ENCODE peak calls at places on chromosome 12, in eight cellular contexts. One of them, this sample, is unnamed.

GRCh38 chr12:123599310-123599709 is 2.6 kb upstream of the DDX55 start:
- DNase-seq in brain microvascular endothelial cell: no peak
- DNase-seq in Peyer's patch: no peak
- DNase-seq in HFF-Myc: no peak
- DNase-seq in lower lobe of right lung: no peak
- DNase-seq in transverse colon: no peak
- DNase-seq in PC-9: no peak
- DNase-seq in fibroblast of lung: no peak
- DNase-seq in this sample: no peak

GRCh38 chr12:58247633-58248032 is 306.3 kb downstream of the ATP23 start:
- DNase-seq in brain microvascular endothelial cell: no peak
- DNase-seq in Peyer's patch: no peak
- DNase-seq in HFF-Myc: no peak
- DNase-seq in lower lobe of right lung: no peak
- DNase-seq in transverse colon: no peak
- DNase-seq in PC-9: peak; percentile 2
- DNase-seq in fibroblast of lung: no peak
- DNase-seq in this sample: no peak

GRCh38 chr12:115866909-115867525 is 410.5 kb downstream of the MED13L start:
- DNase-seq in brain microvascular endothelial cell: no peak
- DNase-seq in Peyer's patch: no peak
- DNase-seq in HFF-Myc: no peak
- DNase-seq in lower lobe of right lung: no peak
- DNase-seq in transverse colon: peak; percentile 17
- DNase-seq in PC-9: peak; percentile 4
- DNase-seq in fibroblast of lung: no peak
- DNase-seq in this sample: no peak

GRCh38 chr12:62698701-62699101 is 232.1 kb downstream of the MON2 start:
- DNase-seq in brain microvascular endothelial cell: peak; percentile 53
- DNase-seq in Peyer's patch: no peak
- DNase-seq in HFF-Myc: no peak
- DNase-seq in lower lobe of right lung: no peak
- DNase-seq in transverse colon: no peak
- DNase-seq in PC-9: no peak
- DNase-seq in fibroblast of lung: peak; percentile 54
- DNase-seq in this sample: peak; percentile 85

GRCh38 chr12:14138495-14138894 is 157.1 kb upstream of the GRIN2B start:
- DNase-seq in brain microvascular endothelial cell: no peak
- DNase-seq in Peyer's patch: no peak
- DNase-seq in HFF-Myc: no peak
- DNase-seq in lower lobe of right lung: no peak
- DNase-seq in transverse colon: no peak
- DNase-seq in PC-9: no peak
- DNase-seq in fibroblast of lung: no peak
- DNase-seq in this sample: no peak

GRCh38 chr12:130254476-130255276 is 83.0 kb upstream of the PIWIL1 start:
- DNase-seq in brain microvascular endothelial cell: no peak
- DNase-seq in Peyer's patch: no peak
- DNase-seq in HFF-Myc: no peak
- DNase-seq in lower lobe of right lung: no peak
- DNase-seq in transverse colon: no peak
- DNase-seq in PC-9: no peak
- DNase-seq in fibroblast of lung: no peak
- DNase-seq in this sample: no peak

GRCh38 chr12:11727133-11727664 is 77.7 kb downstream of the ETV6 start:
- DNase-seq in brain microvascular endothelial cell: no peak
- DNase-seq in Peyer's patch: no peak
- DNase-seq in HFF-Myc: no peak
- DNase-seq in lower lobe of right lung: no peak
- DNase-seq in transverse colon: no peak
- DNase-seq in PC-9: no peak
- DNase-seq in fibroblast of lung: no peak
- DNase-seq in this sample: no peak

GRCh38 chr12:6570264-6570887 is 2.3 kb upstream of the NOP2 start:
- DNase-seq in brain microvascular endothelial cell: no peak
- DNase-seq in Peyer's patch: peak; percentile 74
- DNase-seq in HFF-Myc: no peak
- DNase-seq in lower lobe of right lung: peak; percentile 61
- DNase-seq in transverse colon: peak; percentile 64
- DNase-seq in PC-9: peak; percentile 62
- DNase-seq in fibroblast of lung: peak; percentile 36
- DNase-seq in this sample: peak; percentile 26

GRCh38 chr12:113805201-113805600 is 160.9 kb downstream of the RBM19 start:
- DNase-seq in brain microvascular endothelial cell: no peak
- DNase-seq in Peyer's patch: no peak
- DNase-seq in HFF-Myc: no peak
- DNase-seq in lower lobe of right lung: no peak
- DNase-seq in transverse colon: no peak
- DNase-seq in PC-9: no peak
- DNase-seq in fibroblast of lung: no peak
- DNase-seq in this sample: no peak

GRCh38 chr12:106297681-106298080 is 4.9 kb upstream of the TCP11L2 start:
- DNase-seq in brain microvascular endothelial cell: no peak
- DNase-seq in Peyer's patch: no peak
- DNase-seq in HFF-Myc: no peak
- DNase-seq in lower lobe of right lung: no peak
- DNase-seq in transverse colon: no peak
- DNase-seq in PC-9: no peak
- DNase-seq in fibroblast of lung: no peak
- DNase-seq in this sample: no peak

GRCh38 chr12:53939141-53940108 is 794 bp downstream of the HOXC13 start:
- DNase-seq in brain microvascular endothelial cell: no peak
- DNase-seq in Peyer's patch: no peak
- DNase-seq in HFF-Myc: no peak
- DNase-seq in lower lobe of right lung: no peak
- DNase-seq in transverse colon: no peak
- DNase-seq in PC-9: peak; percentile 32
- DNase-seq in fibroblast of lung: no peak
- DNase-seq in this sample: peak; percentile 8

GRCh38 chr12:76863005-76863670 is 15.7 kb downstream of the CSRP2 start:
- DNase-seq in brain microvascular endothelial cell: peak; percentile 53
- DNase-seq in Peyer's patch: no peak
- DNase-seq in HFF-Myc: peak; percentile 88
- DNase-seq in lower lobe of right lung: no peak
- DNase-seq in transverse colon: no peak
- DNase-seq in PC-9: no peak
- DNase-seq in fibroblast of lung: peak; percentile 73
- DNase-seq in this sample: peak; percentile 36

GRCh38 chr12:131087302-131087818 is 133.7 kb downstream of the ADGRD1 start:
- DNase-seq in brain microvascular endothelial cell: no peak
- DNase-seq in Peyer's patch: peak; percentile 34
- DNase-seq in HFF-Myc: no peak
- DNase-seq in lower lobe of right lung: peak; percentile 34
- DNase-seq in transverse colon: no peak
- DNase-seq in PC-9: no peak
- DNase-seq in fibroblast of lung: no peak
- DNase-seq in this sample: no peak

GRCh38 chr12:11685261-11685660 is 35.8 kb downstream of the ETV6 start:
- DNase-seq in brain microvascular endothelial cell: no peak
- DNase-seq in Peyer's patch: no peak
- DNase-seq in HFF-Myc: no peak
- DNase-seq in lower lobe of right lung: no peak
- DNase-seq in transverse colon: no peak
- DNase-seq in PC-9: no peak
- DNase-seq in fibroblast of lung: no peak
- DNase-seq in this sample: no peak

GRCh38 chr12:26124491-26125450 is at the start of gene BHLHE41:
- DNase-seq in brain microvascular endothelial cell: peak; percentile 54
- DNase-seq in Peyer's patch: peak; percentile 83
- DNase-seq in HFF-Myc: no peak
- DNase-seq in lower lobe of right lung: peak; percentile 86
- DNase-seq in transverse colon: peak; percentile 85
- DNase-seq in PC-9: peak; percentile 85
- DNase-seq in fibroblast of lung: peak; percentile 39
- DNase-seq in this sample: peak; percentile 49

GRCh38 chr12:28583771-28584261 is 393.6 kb downstream of the CCDC91 start:
- DNase-seq in brain microvascular endothelial cell: no peak
- DNase-seq in Peyer's patch: no peak
- DNase-seq in HFF-Myc: peak; percentile 89
- DNase-seq in lower lobe of right lung: no peak
- DNase-seq in transverse colon: no peak
- DNase-seq in PC-9: peak; percentile 15
- DNase-seq in fibroblast of lung: peak; percentile 19
- DNase-seq in this sample: peak; percentile 24

GRCh38 chr12:100554608-100555077 is 18.8 kb upstream of the GAS2L3 start:
- DNase-seq in brain microvascular endothelial cell: peak; percentile 90
- DNase-seq in Peyer's patch: no peak
- DNase-seq in HFF-Myc: peak; percentile 89
- DNase-seq in lower lobe of right lung: no peak
- DNase-seq in transverse colon: no peak
- DNase-seq in PC-9: peak; percentile 25
- DNase-seq in fibroblast of lung: peak; percentile 93
- DNase-seq in this sample: peak; percentile 95

GRCh38 chr12:103599274-103599673 is 12.2 kb downstream of the STAB2 start:
- DNase-seq in brain microvascular endothelial cell: no peak
- DNase-seq in Peyer's patch: no peak
- DNase-seq in HFF-Myc: no peak
- DNase-seq in lower lobe of right lung: no peak
- DNase-seq in transverse colon: no peak
- DNase-seq in PC-9: no peak
- DNase-seq in fibroblast of lung: no peak
- DNase-seq in this sample: no peak

GRCh38 chr12:30850684-30851083 is 75.9 kb upstream of the TSPAN11 start:
- DNase-seq in brain microvascular endothelial cell: no peak
- DNase-seq in Peyer's patch: no peak
- DNase-seq in HFF-Myc: no peak
- DNase-seq in lower lobe of right lung: no peak
- DNase-seq in transverse colon: no peak
- DNase-seq in PC-9: no peak
- DNase-seq in fibroblast of lung: no peak
- DNase-seq in this sample: no peak

GRCh38 chr12:112380663-112381420 is 1.4 kb downstream of the HECTD4 start:
- DNase-seq in brain microvascular endothelial cell: no peak
- DNase-seq in Peyer's patch: no peak
- DNase-seq in HFF-Myc: no peak
- DNase-seq in lower lobe of right lung: no peak
- DNase-seq in transverse colon: no peak
- DNase-seq in PC-9: no peak
- DNase-seq in fibroblast of lung: no peak
- DNase-seq in this sample: no peak

GRCh38 chr12:42981379-42981778 is 391.8 kb upstream of the PRICKLE1 start:
- DNase-seq in brain microvascular endothelial cell: peak; percentile 66
- DNase-seq in Peyer's patch: no peak
- DNase-seq in HFF-Myc: no peak
- DNase-seq in lower lobe of right lung: no peak
- DNase-seq in transverse colon: no peak
- DNase-seq in PC-9: no peak
- DNase-seq in fibroblast of lung: peak; percentile 34
- DNase-seq in this sample: peak; percentile 71

GRCh38 chr12:70011353-70011752 is 186.3 kb downstream of the MYRFL start:
- DNase-seq in brain microvascular endothelial cell: no peak
- DNase-seq in Peyer's patch: no peak
- DNase-seq in HFF-Myc: no peak
- DNase-seq in lower lobe of right lung: no peak
- DNase-seq in transverse colon: no peak
- DNase-seq in PC-9: no peak
- DNase-seq in fibroblast of lung: no peak
- DNase-seq in this sample: no peak

GRCh38 chr12:6084261-6084968 is 40.1 kb downstream of the VWF start:
- DNase-seq in brain microvascular endothelial cell: peak; percentile 41
- DNase-seq in Peyer's patch: no peak
- DNase-seq in HFF-Myc: peak; percentile 52
- DNase-seq in lower lobe of right lung: no peak
- DNase-seq in transverse colon: peak; percentile 15
- DNase-seq in PC-9: peak; percentile 85
- DNase-seq in fibroblast of lung: peak; percentile 56
- DNase-seq in this sample: peak; percentile 78

GRCh38 chr12:52903855-52904508 is 894 bp downstream of the KRT8 start:
- DNase-seq in brain microvascular endothelial cell: no peak
- DNase-seq in Peyer's patch: no peak
- DNase-seq in HFF-Myc: no peak
- DNase-seq in lower lobe of right lung: peak; percentile 71
- DNase-seq in transverse colon: no peak
- DNase-seq in PC-9: peak; percentile 73
- DNase-seq in fibroblast of lung: peak; percentile 40
- DNase-seq in this sample: peak; percentile 10

GRCh38 chr12:27272375-27273028 is 28.4 kb downstream of the STK38L start:
- DNase-seq in brain microvascular endothelial cell: no peak
- DNase-seq in Peyer's patch: no peak
- DNase-seq in HFF-Myc: no peak
- DNase-seq in lower lobe of right lung: no peak
- DNase-seq in transverse colon: no peak
- DNase-seq in PC-9: peak; percentile 6
- DNase-seq in fibroblast of lung: no peak
- DNase-seq in this sample: no peak

GRCh38 chr12:108667349-108667748 is 33.7 kb upstream of the SELPLG start:
- DNase-seq in brain microvascular endothelial cell: no peak
- DNase-seq in Peyer's patch: no peak
- DNase-seq in HFF-Myc: no peak
- DNase-seq in lower lobe of right lung: peak; percentile 56
- DNase-seq in transverse colon: no peak
- DNase-seq in PC-9: no peak
- DNase-seq in fibroblast of lung: no peak
- DNase-seq in this sample: no peak
- H3K4me3 ChIP-seq in brain microvascular endothelial cell: no peak overlapping the region
- H3K4me3 ChIP-seq in Peyer's patch: no peak overlapping the region
- H3K4me3 ChIP-seq in HFF-Myc: no peak overlapping the region
- H3K4me3 ChIP-seq in lower lobe of right lung: no peak overlapping the region
- H3K4me3 ChIP-seq in transverse colon: no peak overlapping the region
- H3K4me3 ChIP-seq in PC-9: no peak overlapping the region
- H3K4me3 ChIP-seq in fibroblast of lung: no peak overlapping the region
- H3K4me3 ChIP-seq in this sample: no peak overlapping the region

GRCh38 chr12:97283297-97283696 is 179.3 kb upstream of the RMST start:
- DNase-seq in brain microvascular endothelial cell: no peak
- DNase-seq in Peyer's patch: no peak
- DNase-seq in HFF-Myc: no peak
- DNase-seq in lower lobe of right lung: no peak
- DNase-seq in transverse colon: no peak
- DNase-seq in PC-9: no peak
- DNase-seq in fibroblast of lung: no peak
- DNase-seq in this sample: no peak
- TF ChIP-seq CTCF in brain microvascular endothelial cell: no peak
- TF ChIP-seq CTCF in Peyer's patch: no peak
- TF ChIP-seq CTCF in HFF-Myc: no peak
- TF ChIP-seq CTCF in lower lobe of right lung: peak; percentile 6
- TF ChIP-seq CTCF in transverse colon: no peak
- TF ChIP-seq CTCF in PC-9: peak; percentile 38
- TF ChIP-seq CTCF in fibroblast of lung: no peak
- TF ChIP-seq CTCF in this sample: no peak

GRCh38 chr12:46266869-46267617 is 1.8 kb downstream of the SLC38A1 start:
- DNase-seq in brain microvascular endothelial cell: peak; percentile 59
- DNase-seq in Peyer's patch: peak; percentile 75
- DNase-seq in HFF-Myc: no peak
- DNase-seq in lower lobe of right lung: peak; percentile 76
- DNase-seq in transverse colon: peak; percentile 71
- DNase-seq in PC-9: peak; percentile 47
- DNase-seq in fibroblast of lung: peak; percentile 69
- DNase-seq in this sample: peak; percentile 74
- H3K4me3 ChIP-seq in brain microvascular endothelial cell: peak overlapping the region; percentile 69
- H3K4me3 ChIP-seq in Peyer's patch: peak overlapping the region; percentile 75
- H3K4me3 ChIP-seq in HFF-Myc: peak overlapping the region; percentile 91
- H3K4me3 ChIP-seq in lower lobe of right lung: peak overlapping the region; percentile 69
- H3K4me3 ChIP-seq in transverse colon: peak overlapping the region; percentile 75
- H3K4me3 ChIP-seq in PC-9: peak overlapping the region; percentile 89
- H3K4me3 ChIP-seq in fibroblast of lung: peak overlapping the region; percentile 80
- H3K4me3 ChIP-seq in this sample: peak overlapping the region; percentile 76

DNA sequence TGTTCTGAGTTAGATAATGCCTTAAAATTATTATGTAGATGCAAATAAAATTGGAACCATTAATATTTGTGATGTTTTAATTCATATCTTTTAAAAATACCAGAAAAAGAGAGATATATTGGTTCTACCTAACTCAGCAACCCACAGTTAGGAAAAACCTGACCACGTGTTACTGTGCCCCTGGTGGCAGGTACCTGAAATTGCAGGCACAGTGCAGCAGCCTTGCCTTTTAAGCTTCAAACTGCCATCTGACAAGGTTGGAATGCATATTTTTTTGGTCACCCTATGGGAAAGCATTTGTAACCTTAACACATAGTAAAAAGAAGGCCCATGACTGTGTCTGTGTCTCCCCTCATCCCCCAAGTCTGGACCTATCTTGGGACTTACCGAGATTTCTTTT is 109.4 kb upstream of the NOS1 start:
- DNase-seq in brain microvascular endothelial cell: no peak
- DNase-seq in Peyer's patch: no peak
- DNase-seq in HFF-Myc: no peak
- DNase-seq in lower lobe of right lung: no peak
- DNase-seq in transverse colon: no peak
- DNase-seq in PC-9: no peak
- DNase-seq in fibroblast of lung: no peak
- DNase-seq in this sample: no peak
- TF ChIP-seq CTCF in brain microvascular endothelial cell: peak; percentile 46
- TF ChIP-seq CTCF in Peyer's patch: no peak
- TF ChIP-seq CTCF in HFF-Myc: peak; percentile 60
- TF ChIP-seq CTCF in lower lobe of right lung: peak; percentile 32
- TF ChIP-seq CTCF in transverse colon: no peak
- TF ChIP-seq CTCF in PC-9: peak; percentile 62
- TF ChIP-seq CTCF in fibroblast of lung: peak; percentile 5
- TF ChIP-seq CTCF in this sample: peak; percentile 17